ENCODE peak calls at places on chromosomes 4 and X, in six cellular contexts. One of them, this sample, is unnamed.

GRCh38 chr4:8594097-8595038 is 1.8 kb downstream of the CPZ start:
- DNase-seq in nephron progenitor cell: peak
- DNase-seq in fibroblast of lung: peak
- DNase-seq in prostate gland: peak
- DNase-seq in glutamatergic neuron: peak
- DNase-seq in tibial artery: no peak
- DNase-seq in this sample: peak

GRCh38 chr4:41144812-41145211 is 69.5 kb downstream of the APBB2 start:
- DNase-seq in tibial artery: no peak
- DNase-seq in fibroblast of lung: no peak
- DNase-seq in glutamatergic neuron: no peak
- DNase-seq in nephron progenitor cell: no peak
- DNase-seq in prostate gland: no peak
- DNase-seq in this sample: no peak

GRCh38 chr4:25552580-25553271 is 102.9 kb upstream of the SLC34A2 start:
- DNase-seq in tibial artery: no peak
- DNase-seq in prostate gland: peak
- DNase-seq in nephron progenitor cell: no peak
- DNase-seq in fibroblast of lung: no peak
- DNase-seq in glutamatergic neuron: no peak
- DNase-seq in this sample: no peak

GRCh38 chr4:78951862-78952472 is 12.7 kb upstream of the PAQR3 start:
- DNase-seq in prostate gland: peak
- DNase-seq in fibroblast of lung: peak
- DNase-seq in nephron progenitor cell: peak
- DNase-seq in glutamatergic neuron: no peak
- DNase-seq in tibial artery: no peak
- DNase-seq in this sample: peak

GRCh38 chrX:155662297-155662696 is 49.5 kb upstream of the TMLHE start:
- DNase-seq in fibroblast of lung: no peak
- DNase-seq in glutamatergic neuron: no peak
- DNase-seq in prostate gland: peak
- DNase-seq in tibial artery: no peak
- DNase-seq in nephron progenitor cell: no peak
- DNase-seq in this sample: no peak

GRCh38 chrX:352582-353314 is 34.0 kb downstream of the PPP2R3B start:
- DNase-seq in fibroblast of lung: no peak
- DNase-seq in nephron progenitor cell: no peak
- DNase-seq in tibial artery: peak
- DNase-seq in prostate gland: no peak
- DNase-seq in glutamatergic neuron: no peak
- DNase-seq in this sample: no peak

GRCh38 chrX:74291577-74291963 is 12.4 kb upstream of the ZCCHC13 start:
- DNase-seq in glutamatergic neuron: no peak
- DNase-seq in prostate gland: no peak
- DNase-seq in tibial artery: no peak
- DNase-seq in nephron progenitor cell: no peak
- DNase-seq in fibroblast of lung: no peak
- DNase-seq in this sample: no peak

GRCh38 chr4:172927096-172927495 is 241.5 kb upstream of the GALNT7 start:
- DNase-seq in glutamatergic neuron: no peak
- DNase-seq in tibial artery: no peak
- DNase-seq in nephron progenitor cell: no peak
- DNase-seq in prostate gland: no peak
- DNase-seq in fibroblast of lung: no peak
- DNase-seq in this sample: no peak

GRCh38 chr4:155759372-155760252 is 791 bp downstream of the GUCY1B1 start:
- DNase-seq in nephron progenitor cell: peak
- DNase-seq in glutamatergic neuron: peak
- DNase-seq in fibroblast of lung: peak
- DNase-seq in tibial artery: peak
- DNase-seq in prostate gland: no peak
- DNase-seq in this sample: no peak

GRCh38 chr4:126777649-126778048 is 855.1 kb upstream of the INTU start:
- DNase-seq in tibial artery: no peak
- DNase-seq in nephron progenitor cell: no peak
- DNase-seq in glutamatergic neuron: no peak
- DNase-seq in prostate gland: no peak
- DNase-seq in fibroblast of lung: peak
- DNase-seq in this sample: peak

GRCh38 chr4:27066591-27066990 is 205.9 kb downstream of the STIM2 start:
- DNase-seq in tibial artery: peak
- DNase-seq in glutamatergic neuron: no peak
- DNase-seq in prostate gland: peak
- DNase-seq in fibroblast of lung: no peak
- DNase-seq in nephron progenitor cell: no peak
- DNase-seq in this sample: no peak

GRCh38 chr4:109166586-109166985 is 135.9 kb downstream of the COL25A1 start:
- DNase-seq in tibial artery: no peak
- DNase-seq in glutamatergic neuron: no peak
- DNase-seq in fibroblast of lung: no peak
- DNase-seq in nephron progenitor cell: no peak
- DNase-seq in prostate gland: no peak
- DNase-seq in this sample: no peak

GRCh38 chr4:181877329-181877848 is 365.8 kb upstream of the TENM3 start:
- DNase-seq in nephron progenitor cell: no peak
- DNase-seq in prostate gland: no peak
- DNase-seq in glutamatergic neuron: no peak
- DNase-seq in tibial artery: no peak
- DNase-seq in fibroblast of lung: peak
- DNase-seq in this sample: no peak

GRCh38 chrX:134002921-134003615 is 17.7 kb upstream of the GPC3 start:
- DNase-seq in prostate gland: no peak
- DNase-seq in glutamatergic neuron: no peak
- DNase-seq in fibroblast of lung: no peak
- DNase-seq in nephron progenitor cell: no peak
- DNase-seq in tibial artery: no peak
- DNase-seq in this sample: no peak

GRCh38 chr4:105306158-105306781 is 159.6 kb downstream of the TET2 start:
- DNase-seq in glutamatergic neuron: no peak
- DNase-seq in tibial artery: no peak
- DNase-seq in prostate gland: no peak
- DNase-seq in fibroblast of lung: no peak
- DNase-seq in nephron progenitor cell: no peak
- DNase-seq in this sample: no peak

GRCh38 chrX:45517090-45517973 is 316.7 kb upstream of the DIPK2B start:
- DNase-seq in fibroblast of lung: peak
- DNase-seq in tibial artery: no peak
- DNase-seq in glutamatergic neuron: no peak
- DNase-seq in prostate gland: no peak
- DNase-seq in nephron progenitor cell: no peak
- DNase-seq in this sample: no peak

GRCh38 chr4:80252953-80253352 is 13.5 kb upstream of the FGF5 start:
- DNase-seq in tibial artery: no peak
- DNase-seq in glutamatergic neuron: no peak
- DNase-seq in fibroblast of lung: no peak
- DNase-seq in prostate gland: no peak
- DNase-seq in nephron progenitor cell: no peak
- DNase-seq in this sample: no peak

GRCh38 chrX:119736206-119736764 is 22.1 kb upstream of the SOWAHD start:
- DNase-seq in nephron progenitor cell: no peak
- DNase-seq in fibroblast of lung: no peak
- DNase-seq in prostate gland: no peak
- DNase-seq in tibial artery: no peak
- DNase-seq in glutamatergic neuron: no peak
- DNase-seq in this sample: no peak

GRCh38 chr4:110119347-110119746 is 79.1 kb downstream of the ELOVL6 start:
- DNase-seq in fibroblast of lung: no peak
- DNase-seq in nephron progenitor cell: no peak
- DNase-seq in tibial artery: no peak
- DNase-seq in glutamatergic neuron: no peak
- DNase-seq in prostate gland: peak
- DNase-seq in this sample: no peak

GRCh38 chr4:149344436-149344835 is 471.2 kb downstream of the IQCM start:
- DNase-seq in fibroblast of lung: peak
- DNase-seq in tibial artery: no peak
- DNase-seq in prostate gland: no peak
- DNase-seq in glutamatergic neuron: no peak
- DNase-seq in nephron progenitor cell: no peak
- DNase-seq in this sample: no peak

GRCh38 chr4:7423801-7424552 is 10.8 kb downstream of the PSAPL1 start:
- DNase-seq in nephron progenitor cell: no peak
- DNase-seq in tibial artery: peak
- DNase-seq in fibroblast of lung: no peak
- DNase-seq in prostate gland: no peak
- DNase-seq in glutamatergic neuron: no peak
- DNase-seq in this sample: no peak

GRCh38 chrX:40143987-40144386 is 46.2 kb upstream of the BCOR start:
- DNase-seq in nephron progenitor cell: no peak
- DNase-seq in fibroblast of lung: no peak
- DNase-seq in prostate gland: no peak
- DNase-seq in tibial artery: no peak
- DNase-seq in glutamatergic neuron: no peak
- DNase-seq in this sample: no peak

GRCh38 chr4:75025432-75025831 is 92.5 kb downstream of the PARM1 start:
- DNase-seq in glutamatergic neuron: no peak
- DNase-seq in nephron progenitor cell: no peak
- DNase-seq in fibroblast of lung: no peak
- DNase-seq in prostate gland: no peak
- DNase-seq in tibial artery: no peak
- DNase-seq in this sample: no peak

GRCh38 chr4:75031746-75032145 is 98.8 kb downstream of the PARM1 start:
- DNase-seq in nephron progenitor cell: no peak
- DNase-seq in prostate gland: no peak
- DNase-seq in tibial artery: no peak
- DNase-seq in fibroblast of lung: no peak
- DNase-seq in glutamatergic neuron: no peak
- DNase-seq in this sample: no peak

GRCh38 chr4:75028196-75028854 is 95.4 kb downstream of the PARM1 start:
- DNase-seq in nephron progenitor cell: no peak
- DNase-seq in glutamatergic neuron: no peak
- DNase-seq in prostate gland: no peak
- DNase-seq in fibroblast of lung: no peak
- DNase-seq in tibial artery: no peak
- DNase-seq in this sample: no peak

GRCh38 chr4:75030649-75031235 is 97.8 kb downstream of the PARM1 start:
- DNase-seq in glutamatergic neuron: no peak
- DNase-seq in nephron progenitor cell: no peak
- DNase-seq in fibroblast of lung: no peak
- DNase-seq in prostate gland: no peak
- DNase-seq in tibial artery: no peak
- DNase-seq in this sample: no peak

GRCh38 chr4:75030028-75030427 is 97.1 kb downstream of the PARM1 start:
- DNase-seq in prostate gland: no peak
- DNase-seq in fibroblast of lung: no peak
- DNase-seq in nephron progenitor cell: no peak
- DNase-seq in tibial artery: no peak
- DNase-seq in glutamatergic neuron: no peak
- DNase-seq in this sample: no peak
- TF ChIP-seq CTCF in prostate gland: no peak
- TF ChIP-seq CTCF in fibroblast of lung: no peak
- TF ChIP-seq CTCF in nephron progenitor cell: no peak
- TF ChIP-seq CTCF in tibial artery: no peak
- TF ChIP-seq CTCF in glutamatergic neuron: no peak
- TF ChIP-seq CTCF in this sample: no peak

GRCh38 chrX:1427756-1428155 is 25.0 kb downstream of the ASMTL start:
- DNase-seq in prostate gland: no peak
- DNase-seq in glutamatergic neuron: no peak
- DNase-seq in tibial artery: peak
- DNase-seq in fibroblast of lung: no peak
- DNase-seq in nephron progenitor cell: no peak
- DNase-seq in this sample: no peak
- TF ChIP-seq CTCF in prostate gland: no peak
- TF ChIP-seq CTCF in glutamatergic neuron: no peak
- TF ChIP-seq CTCF in tibial artery: no peak
- TF ChIP-seq CTCF in fibroblast of lung: no peak
- TF ChIP-seq CTCF in nephron progenitor cell: no peak
- TF ChIP-seq CTCF in this sample: no peak

GRCh38 chr4:13968723-13969122 is 341.2 kb upstream of the BOD1L1 start:
- DNase-seq in tibial artery: no peak
- DNase-seq in fibroblast of lung: peak
- DNase-seq in prostate gland: no peak
- DNase-seq in nephron progenitor cell: no peak
- DNase-seq in glutamatergic neuron: no peak
- DNase-seq in this sample: no peak
- TF ChIP-seq CTCF in tibial artery: no peak
- TF ChIP-seq CTCF in fibroblast of lung: no peak
- TF ChIP-seq CTCF in prostate gland: no peak
- TF ChIP-seq CTCF in nephron progenitor cell: no peak
- TF ChIP-seq CTCF in glutamatergic neuron: no peak
- TF ChIP-seq CTCF in this sample: no peak

GRCh38 chr4:13306356-13306755 is 177.8 kb downstream of the RAB28 start:
- DNase-seq in prostate gland: no peak
- DNase-seq in fibroblast of lung: no peak
- DNase-seq in nephron progenitor cell: no peak
- DNase-seq in glutamatergic neuron: no peak
- DNase-seq in tibial artery: no peak
- DNase-seq in this sample: no peak
- TF ChIP-seq CTCF in prostate gland: no peak
- TF ChIP-seq CTCF in fibroblast of lung: no peak
- TF ChIP-seq CTCF in nephron progenitor cell: no peak
- TF ChIP-seq CTCF in glutamatergic neuron: no peak
- TF ChIP-seq CTCF in tibial artery: no peak
- TF ChIP-seq CTCF in this sample: no peak

GRCh38 chrX:132948648-132949260 is 9.7 kb downstream of the HS6ST2 start:
- DNase-seq in fibroblast of lung: no peak
- DNase-seq in glutamatergic neuron: no peak
- DNase-seq in prostate gland: no peak
- DNase-seq in nephron progenitor cell: peak
- DNase-seq in tibial artery: no peak
- DNase-seq in this sample: no peak
- TF ChIP-seq CTCF in fibroblast of lung: no peak
- TF ChIP-seq CTCF in glutamatergic neuron: peak
- TF ChIP-seq CTCF in prostate gland: no peak
- TF ChIP-seq CTCF in nephron progenitor cell: peak
- TF ChIP-seq CTCF in tibial artery: no peak
- TF ChIP-seq CTCF in this sample: no peak

GRCh38 chrX:22373766-22374165 is 101.1 kb downstream of the CBLL2 start:
- DNase-seq in nephron progenitor cell: no peak
- DNase-seq in fibroblast of lung: no peak
- DNase-seq in prostate gland: no peak
- DNase-seq in glutamatergic neuron: no peak
- DNase-seq in tibial artery: no peak
- DNase-seq in this sample: no peak
- TF ChIP-seq CTCF in nephron progenitor cell: no peak
- TF ChIP-seq CTCF in fibroblast of lung: no peak
- TF ChIP-seq CTCF in prostate gland: no peak
- TF ChIP-seq CTCF in glutamatergic neuron: no peak
- TF ChIP-seq CTCF in tibial artery: no peak
- TF ChIP-seq CTCF in this sample: no peak

GRCh38 chrX:118499295-118499694 is 3.7 kb downstream of the DOCK11 start:
- DNase-seq in nephron progenitor cell: peak
- DNase-seq in tibial artery: no peak
- DNase-seq in fibroblast of lung: no peak
- DNase-seq in prostate gland: no peak
- DNase-seq in glutamatergic neuron: no peak
- DNase-seq in this sample: no peak
- TF ChIP-seq CTCF in nephron progenitor cell: no peak
- TF ChIP-seq CTCF in tibial artery: no peak
- TF ChIP-seq CTCF in fibroblast of lung: no peak
- TF ChIP-seq CTCF in prostate gland: no peak
- TF ChIP-seq CTCF in glutamatergic neuron: no peak
- TF ChIP-seq CTCF in this sample: no peak

DNA sequence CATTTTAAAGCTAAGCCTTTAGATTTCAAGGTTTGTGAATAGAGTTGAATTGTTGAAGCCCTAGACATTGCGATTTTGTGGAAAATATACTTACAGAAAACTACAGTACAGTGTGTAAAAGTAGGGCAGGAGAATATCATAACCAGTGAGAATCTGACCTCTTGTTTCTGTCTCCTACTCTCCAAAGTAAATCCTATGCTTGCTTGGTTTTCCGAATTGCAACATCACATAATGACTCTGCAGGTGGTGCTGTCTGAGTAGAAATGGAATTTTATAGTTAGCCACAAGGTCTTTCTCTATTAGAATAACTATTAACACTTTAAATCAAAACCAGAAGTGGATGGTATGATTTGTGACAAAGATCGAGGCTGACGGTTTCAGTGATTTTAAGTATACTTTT is 505.6 kb downstream of the RAPGEF2 start:
- DNase-seq in prostate gland: no peak
- DNase-seq in fibroblast of lung: no peak
- DNase-seq in tibial artery: no peak
- DNase-seq in nephron progenitor cell: no peak
- DNase-seq in glutamatergic neuron: no peak
- DNase-seq in this sample: no peak
- TF ChIP-seq CTCF in prostate gland: no peak
- TF ChIP-seq CTCF in fibroblast of lung: no peak
- TF ChIP-seq CTCF in tibial artery: no peak
- TF ChIP-seq CTCF in nephron progenitor cell: no peak
- TF ChIP-seq CTCF in glutamatergic neuron: no peak
- TF ChIP-seq CTCF in this sample: no peak

This sample was measured in AG09319.